ENCODE peak calls at places on chromosomes 6 and 20, in eight cellular contexts. Y, W, E, Z, J, F, Q and H are unnamed samples.
A peak's percentile ranks its signal among the peaks of the same experiment; 100 is the strongest.

GRCh38 chr6:88512951-88513350 is 346.8 kb upstream of the CNR1 start:
- DNase-seq in Z (no peak), Y (no peak), Q (no peak), W (no peak), J (no peak), F (no peak), E (no peak), H (no peak)

GRCh38 chr20:61724376-61724775 is 341.3 kb downstream of the TAF4 start:
- DNase-seq in W (no peak), Y (no peak), E (no peak), Z (no peak), Q (no peak), J (no peak), F (peak; percentile 39), H (peak; percentile 49)

GRCh38 chr6:25122001-25122400 is 157.2 kb upstream of the CARMIL1 start:
- DNase-seq in W (peak; percentile 44), F (peak; percentile 62), Q (peak; percentile 79), J (no peak), Y (no peak), E (no peak), Z (peak; percentile 25), H (no peak)

GRCh38 chr6:141562181-141562800 is 570.4 kb upstream of the GJE1 start:
- DNase-seq in W (no peak), Q (peak; percentile 36), F (peak; percentile 20), Y (peak; percentile 1), E (peak; percentile 17), Z (no peak), J (no peak), H (peak; percentile 61)

GRCh38 chr6:155084431-155085123 is 89.5 kb downstream of the TIAM2 start:
- DNase-seq in Q (peak; percentile 77), F (no peak), Y (no peak), J (no peak), E (no peak), Z (no peak), W (no peak), H (no peak)

GRCh38 chr6:37784585-37784967 is 35.0 kb upstream of the ZFAND3 start:
- DNase-seq in Z (peak; percentile 64), J (no peak), W (no peak), Q (no peak), E (no peak), Y (no peak), F (no peak), H (no peak)

GRCh38 chr6:43830775-43831174 is 60.8 kb downstream of the VEGFA start:
- DNase-seq in Y (no peak), E (no peak), W (no peak), Q (no peak), Z (no peak), J (no peak), F (no peak), H (no peak)

GRCh38 chr6:46706464-46706863 is 18.8 kb downstream of the TDRD6 start:
- DNase-seq in Z (no peak), F (no peak), Y (no peak), J (no peak), W (no peak), Q (no peak), E (no peak), H (no peak)

GRCh38 chr20:23165964-23166363 is 79.8 kb upstream of the CD93 start:
- DNase-seq in E (no peak), F (no peak), Z (no peak), J (no peak), Q (no peak), W (no peak), Y (no peak), H (no peak)

GRCh38 chr6:68633654-68634502 is 1.2 kb upstream of the ADGRB3 start:
- DNase-seq in W (no peak), E (peak; percentile 77), F (no peak), Q (no peak), Z (peak; percentile 60), Y (no peak), J (no peak), H (no peak)